ENCODE peak calls at places on chromosomes 6 and 20, in seven cellular contexts. C, I, A, N, L, O and H are unnamed samples.

GRCh38 chr6:158654960-158655485 is 5.2 kb downstream of the SYTL3 start:
- DNase-seq in C (no peak), I (no peak), A (no peak), N (peak), L (no peak), O (no peak), H (no peak)

GRCh38 chr6:76043690-76044089 is 28.8 kb downstream of the IMPG1 start:
- DNase-seq in C (no peak), I (no peak), A (no peak), N (peak), L (no peak), O (no peak), H (no peak)

GRCh38 chr6:170175644-170176620 is 114.9 kb downstream of the DLL1 start:
- DNase-seq in C (no peak), I (peak), A (peak), N (no peak), L (peak), O (no peak), H (no peak)

GRCh38 chr6:158185729-158186456 is 17.7 kb downstream of the GTF2H5 start:
- DNase-seq in C (no peak), I (no peak), A (no peak), N (peak), L (no peak), O (peak), H (no peak)

GRCh38 chr20:63574156-63574828 is at the start of gene HELZ2:
- DNase-seq in C (no peak), I (peak), A (peak), N (peak), L (peak), O (no peak), H (peak)

GRCh38 chr6:136927313-136927712 is 5.2 kb downstream of the SLC35D3 start:
- DNase-seq in C (no peak), I (no peak), A (no peak), N (peak), L (no peak), O (no peak), H (peak)

GRCh38 chr6:45710304-45710821 is 305.3 kb downstream of the CLIC5 start:
- DNase-seq in C (no peak), I (no peak), A (no peak), N (peak), L (no peak), O (no peak), H (no peak)

GRCh38 chr6:17877890-17878440 is 109.5 kb downstream of the KIF13A start:
- DNase-seq in C (no peak), I (no peak), A (no peak), N (no peak), L (no peak), O (no peak), H (no peak)

GRCh38 chr20:62578294-62578897 is 63.9 kb upstream of the SLCO4A1 start:
- DNase-seq in C (no peak), I (no peak), A (no peak), N (peak), L (no peak), O (no peak), H (no peak)

GRCh38 chr6:137707590-137708360 is 159.3 kb upstream of the TNFAIP3 start:
- DNase-seq in C (no peak), I (peak), A (peak), N (peak), L (peak), O (peak), H (peak)

GRCh38 chr6:120211955-120212792 is 862.6 kb upstream of the MAN1A1 start:
- DNase-seq in C (no peak), I (no peak), A (no peak), N (peak), L (no peak), O (no peak), H (no peak)

GRCh38 chr20:35257175-35257909 is 20.6 kb downstream of the MMP24OS start:
- DNase-seq in C (no peak), I (no peak), A (no peak), N (no peak), L (no peak), O (no peak), H (no peak)